ENCODE peak calls at places on chromosomes 6 and 20, in seven cellular contexts. M is HCT116, T is HepG2, Z is GM12878, P is K562, K is SK-N-SH, V is H1. B is an unnamed sample.

GRCh38 chr6:113888996-113889635 is 32.0 kb downstream of the MARCKS start:
- DNase-seq in M (no peak), T (no peak), Z (no peak), P (no peak), K (no peak), V (no peak), B (no peak)

GRCh38 chr6:9272671-9273070 is 837.3 kb upstream of the SLC35B3 start:
- DNase-seq in M (no peak), T (no peak), Z (no peak), P (no peak), K (no peak), V (no peak), B (no peak)

GRCh38 chr20:50602432-50603088 is 88.8 kb downstream of the RIPOR3 start:
- DNase-seq in M (no peak), T (no peak), Z (no peak), P (no peak), K (no peak), V (no peak), B (no peak)

GRCh38 chr6:70423189-70424133 is 10.2 kb downstream of the FAM135A start:
- DNase-seq in M (no peak), T (peak), Z (no peak), P (no peak), K (no peak), V (no peak), B (no peak)

GRCh38 chr6:160015778-160016684 is 47.1 kb downstream of the IGF2R start:
- DNase-seq in M (no peak), T (no peak), Z (no peak), P (no peak), K (no peak), V (no peak), B (no peak)

GRCh38 chr6:148616811-148617210 is 130.0 kb upstream of the UST start:
- DNase-seq in M (no peak), T (no peak), Z (no peak), P (no peak), K (no peak), V (no peak), B (no peak)

GRCh38 chr6:126886106-126886505 is 232.4 kb upstream of the RSPO3 start:
- DNase-seq in M (no peak), T (no peak), Z (no peak), P (no peak), K (no peak), V (no peak), B (no peak)

GRCh38 chr6:99821164-99821563 is 172.9 kb downstream of the MCHR2 start:
- DNase-seq in M (no peak), T (no peak), Z (no peak), P (no peak), K (no peak), V (no peak), B (peak)

GRCh38 chr6:128202169-128202765 is 301.4 kb upstream of the THEMIS start:
- DNase-seq in M (no peak), T (peak), Z (no peak), P (no peak), K (no peak), V (no peak), B (no peak)

GRCh38 chr6:132877003-132877402 is 62.6 kb downstream of the RPS12 start:
- DNase-seq in M (no peak), T (no peak), Z (no peak), P (no peak), K (no peak), V (no peak), B (no peak)

GRCh38 chr6:56040875-56041274 is 165.5 kb upstream of the BMP5 start:
- DNase-seq in M (no peak), T (no peak), Z (no peak), P (no peak), K (no peak), V (no peak), B (no peak)

DNA sequence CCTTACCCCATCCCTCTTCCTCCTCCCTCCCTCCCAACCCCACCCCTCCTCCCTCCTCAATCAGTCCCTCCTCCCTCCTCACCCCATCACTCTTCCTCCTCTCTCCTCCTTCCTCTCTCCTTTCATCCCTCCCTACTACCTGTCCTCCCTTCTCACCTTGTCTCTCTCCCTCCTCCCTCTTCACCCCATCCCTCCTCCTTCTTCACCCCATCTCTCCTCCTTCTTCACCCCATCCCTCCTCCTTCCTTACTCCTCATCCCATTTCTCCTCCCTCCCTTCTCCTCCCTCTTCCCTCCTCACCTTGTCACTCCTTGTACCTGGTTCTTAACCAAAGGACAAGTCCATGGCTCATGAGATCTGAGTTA is 222.4 kb downstream of the TTLL2 start:
- DNase-seq in M (no peak), T (no peak), Z (no peak), P (no peak), K (no peak), V (no peak), B (no peak)
- TF ChIP-seq JUND in M (no peak), T (no peak), Z (no peak), P (no peak), K (no peak), V (no peak), B (no peak)

DNA sequence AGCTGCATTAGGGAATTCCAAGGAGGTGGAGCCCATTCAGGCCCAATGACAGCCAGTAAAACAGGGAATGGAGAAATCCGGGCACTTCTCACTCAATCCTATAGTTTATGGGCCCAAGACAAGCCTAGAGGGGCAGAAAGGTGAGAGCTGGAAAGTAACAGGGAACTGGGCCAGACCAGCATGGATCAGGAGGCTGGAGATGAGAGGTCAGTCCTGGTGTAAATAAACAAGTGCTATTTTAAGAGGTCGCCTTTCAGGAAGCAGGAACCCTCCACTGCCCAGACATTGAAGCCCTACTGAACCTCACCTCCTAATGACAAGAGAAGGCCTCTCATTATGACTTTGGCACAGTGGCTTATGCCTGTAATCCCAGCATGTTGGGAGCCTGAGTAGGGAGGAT is 57.2 kb upstream of the TGM3 start:
- DNase-seq in M (no peak), T (no peak), Z (no peak), P (no peak), K (no peak), V (no peak), B (no peak)
- TF ChIP-seq JUND in M (no peak), T (no peak), Z (no peak), P (no peak), K (no peak), V (no peak), B (no peak)

DNA sequence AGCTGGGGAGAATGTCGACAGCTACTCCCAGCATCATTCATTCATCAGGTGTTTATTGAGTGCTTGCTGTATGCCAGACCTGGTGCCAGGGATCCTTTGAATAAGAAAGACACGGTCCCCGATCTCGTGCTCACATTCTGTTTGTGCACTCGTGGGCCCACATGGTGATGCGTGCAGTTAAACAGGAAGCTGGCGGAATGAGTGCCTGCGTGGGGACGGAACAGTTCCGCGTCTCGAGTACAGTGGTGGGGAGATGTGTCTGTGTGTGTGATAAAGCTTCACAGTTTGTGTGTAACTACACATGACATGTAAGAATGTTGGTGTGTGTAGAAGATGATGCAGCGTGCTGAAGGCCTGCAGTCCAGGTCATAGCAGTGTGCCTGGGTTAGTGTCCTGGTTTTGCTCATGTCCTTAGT is 6.5 kb downstream of the RBM38 start:
- DNase-seq in M (no peak), T (no peak), Z (no peak), P (no peak), K (no peak), V (no peak), B (no peak)
- TF ChIP-seq JUND in M (no peak), T (no peak), Z (no peak), P (no peak), K (no peak), V (no peak), B (no peak)

GRCh38 chr20:19909696-19910095 is 107.5 kb upstream of the NAA20 start:
- DNase-seq in M (no peak), T (no peak), Z (no peak), P (no peak), K (no peak), V (no peak), B (no peak)
- TF ChIP-seq JUND in M (no peak), T (no peak), Z (no peak), P (no peak), K (no peak), V (no peak), B (no peak)

GRCh38 chr20:48422242-48422960 is 405.4 kb downstream of the PREX1 start:
- DNase-seq in M (no peak), T (no peak), Z (no peak), P (no peak), K (no peak), V (no peak), B (no peak)

GRCh38 chr20:48431635-48432034 is 396.2 kb downstream of the PREX1 start:
- DNase-seq in M (no peak), T (no peak), Z (no peak), P (no peak), K (no peak), V (no peak), B (no peak)

GRCh38 chr20:48421547-48421946 is 406.3 kb downstream of the PREX1 start:
- DNase-seq in M (no peak), T (no peak), Z (no peak), P (no peak), K (no peak), V (no peak), B (peak)

DNA sequence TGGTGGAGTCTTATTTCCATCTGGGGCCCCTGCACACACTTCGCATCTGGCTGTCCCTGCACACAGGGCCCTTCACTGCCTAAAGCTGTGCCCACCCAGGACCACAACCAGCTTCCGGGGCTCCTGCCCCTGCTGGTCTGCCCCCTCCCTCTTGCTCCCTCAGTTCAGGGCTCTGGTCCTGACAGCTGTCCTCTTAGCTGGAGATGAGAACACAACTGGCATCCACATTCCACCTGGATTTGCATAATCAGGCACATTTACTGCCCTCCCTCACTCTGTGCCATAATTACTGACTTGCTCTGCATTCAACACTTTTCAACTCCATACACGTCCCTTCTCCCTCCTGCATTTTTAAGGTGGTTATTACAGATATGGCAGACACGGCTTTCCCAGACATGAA is 402.0 kb downstream of the PREX1 start:
- DNase-seq in M (no peak), T (no peak), Z (no peak), P (no peak), K (no peak), V (no peak), B (no peak)
- TF ChIP-seq JUND in M (no peak), T (no peak), Z (no peak), P (no peak), K (no peak), V (no peak), B (no peak)

GRCh38 chr6:125259354-125259736 is 42.4 kb downstream of the HDDC2 start:
- DNase-seq in M (no peak), T (no peak), Z (no peak), P (no peak), K (no peak), V (no peak), B (no peak)
- TF ChIP-seq JUND in M (no peak), T (no peak), Z (no peak), P (peak), K (no peak), V (no peak), B (no peak)

GRCh38 chr6:87716928-87717655 is 15.1 kb upstream of the AKIRIN2 start:
- DNase-seq in M (no peak), T (no peak), Z (no peak), P (no peak), K (no peak), V (peak), B (no peak)
- TF ChIP-seq JUND in M (no peak), T (no peak), Z (no peak), P (no peak), K (no peak), V (no peak), B (no peak)

GRCh38 chr6:158018370-158018771 is 36.7 kb downstream of the SYNJ2 start:
- DNase-seq in M (no peak), T (no peak), Z (no peak), P (no peak), K (no peak), V (no peak), B (no peak)
- TF ChIP-seq JUND in M (no peak), T (no peak), Z (no peak), P (no peak), K (no peak), V (no peak), B (no peak)

GRCh38 chr20:14955396-14955795 is 618.0 kb upstream of the FLRT3 start:
- DNase-seq in M (no peak), T (no peak), Z (no peak), P (no peak), K (no peak), V (no peak), B (no peak)
- TF ChIP-seq JUND in M (no peak), T (no peak), Z (no peak), P (no peak), K (no peak), V (no peak), B (no peak)

B was measured in T47D.